ENCODE peak calls at places on chromosomes 7 and 10, in seven cellular contexts. One of them, this sample, is unnamed. For H3K36me3 and H3K4me1, the result is how much of the 10 kb centered on the place peaks cover.

GRCh38 chr7:17153571-17153970 is 144.9 kb upstream of the AHR start:
- DNase-seq in endodermal cell: no peak
- DNase-seq in body of pancreas: no peak
- DNase-seq in tibial artery: no peak
- DNase-seq in neural progenitor cell: no peak
- DNase-seq in heart left ventricle: no peak
- DNase-seq in prostate gland: no peak
- DNase-seq in this sample: no peak

GRCh38 chr10:1025684-1026083 is at the start of gene IDI2:
- DNase-seq in body of pancreas: no peak
- DNase-seq in heart left ventricle: no peak
- DNase-seq in prostate gland: no peak
- DNase-seq in neural progenitor cell: no peak
- DNase-seq in tibial artery: no peak
- DNase-seq in endodermal cell: no peak
- DNase-seq in this sample: no peak

GRCh38 chr10:109895095-109895818 is 28.1 kb downstream of the XPNPEP1 start:
- DNase-seq in tibial artery: peak
- DNase-seq in prostate gland: no peak
- DNase-seq in heart left ventricle: peak
- DNase-seq in endodermal cell: peak
- DNase-seq in body of pancreas: peak
- DNase-seq in neural progenitor cell: no peak
- DNase-seq in this sample: no peak

GRCh38 chr10:43905502-43906236 is 257.0 kb upstream of the ZNF32 start:
- DNase-seq in body of pancreas: no peak
- DNase-seq in prostate gland: no peak
- DNase-seq in heart left ventricle: peak
- DNase-seq in tibial artery: peak
- DNase-seq in endodermal cell: no peak
- DNase-seq in neural progenitor cell: no peak
- DNase-seq in this sample: no peak

GRCh38 chr7:33649476-33650441 is 255.6 kb upstream of the BMPER start:
- DNase-seq in neural progenitor cell: no peak
- DNase-seq in heart left ventricle: no peak
- DNase-seq in body of pancreas: no peak
- DNase-seq in tibial artery: no peak
- DNase-seq in prostate gland: no peak
- DNase-seq in endodermal cell: no peak
- DNase-seq in this sample: no peak

GRCh38 chr10:26543567-26544306 is 105.6 kb downstream of the APBB1IP start:
- DNase-seq in heart left ventricle: no peak
- DNase-seq in neural progenitor cell: no peak
- DNase-seq in tibial artery: no peak
- DNase-seq in endodermal cell: no peak
- DNase-seq in prostate gland: no peak
- DNase-seq in body of pancreas: no peak
- DNase-seq in this sample: no peak

GRCh38 chr10:51972733-51973346 is 273.4 kb upstream of the CSTF2T start:
- DNase-seq in tibial artery: no peak
- DNase-seq in endodermal cell: peak
- DNase-seq in prostate gland: no peak
- DNase-seq in heart left ventricle: peak
- DNase-seq in body of pancreas: no peak
- DNase-seq in neural progenitor cell: no peak
- DNase-seq in this sample: no peak

GRCh38 chr10:113978802-113979201 is 64.9 kb upstream of the ADRB1 start:
- DNase-seq in neural progenitor cell: no peak
- DNase-seq in heart left ventricle: peak
- DNase-seq in prostate gland: no peak
- DNase-seq in tibial artery: no peak
- DNase-seq in body of pancreas: no peak
- DNase-seq in endodermal cell: no peak
- DNase-seq in this sample: no peak

GRCh38 chr10:6173203-6173602 is 29.5 kb upstream of the PFKFB3 start:
- DNase-seq in body of pancreas: peak
- DNase-seq in heart left ventricle: no peak
- DNase-seq in neural progenitor cell: peak
- DNase-seq in prostate gland: no peak
- DNase-seq in tibial artery: no peak
- DNase-seq in endodermal cell: peak
- DNase-seq in this sample: peak

GRCh38 chr7:80136276-80137045 is 1.8 kb downstream of the GNAI1 start:
- DNase-seq in endodermal cell: no peak
- DNase-seq in neural progenitor cell: peak
- DNase-seq in prostate gland: no peak
- DNase-seq in tibial artery: no peak
- DNase-seq in heart left ventricle: no peak
- DNase-seq in body of pancreas: no peak
- DNase-seq in this sample: no peak

GRCh38 chr10:71253981-71254818 is 41.8 kb downstream of the UNC5B start:
- DNase-seq in body of pancreas: no peak
- DNase-seq in neural progenitor cell: peak
- DNase-seq in prostate gland: no peak
- DNase-seq in heart left ventricle: peak
- DNase-seq in tibial artery: no peak
- DNase-seq in endodermal cell: no peak
- DNase-seq in this sample: no peak

GRCh38 chr7:100266576-100267354 is 40.7 kb upstream of the SPDYE3 start:
- DNase-seq in tibial artery: no peak
- DNase-seq in prostate gland: no peak
- DNase-seq in heart left ventricle: no peak
- DNase-seq in body of pancreas: no peak
- DNase-seq in neural progenitor cell: no peak
- DNase-seq in endodermal cell: peak
- DNase-seq in this sample: no peak

GRCh38 chr7:374706-375490 is 84.9 kb downstream of the FOXL3 start:
- DNase-seq in body of pancreas: peak
- DNase-seq in tibial artery: no peak
- DNase-seq in neural progenitor cell: no peak
- DNase-seq in prostate gland: no peak
- DNase-seq in heart left ventricle: peak
- DNase-seq in endodermal cell: peak
- DNase-seq in this sample: peak

GRCh38 chr7:15620491-15621185 is 58.8 kb upstream of the AGMO start:
- DNase-seq in neural progenitor cell: no peak
- DNase-seq in tibial artery: no peak
- DNase-seq in prostate gland: no peak
- DNase-seq in body of pancreas: no peak
- DNase-seq in endodermal cell: no peak
- DNase-seq in heart left ventricle: no peak
- DNase-seq in this sample: no peak

GRCh38 chr7:41708621-41709358 is 5.9 kb upstream of the INHBA start:
- DNase-seq in tibial artery: no peak
- DNase-seq in body of pancreas: no peak
- DNase-seq in heart left ventricle: no peak
- DNase-seq in neural progenitor cell: no peak
- DNase-seq in prostate gland: no peak
- DNase-seq in endodermal cell: no peak
- DNase-seq in this sample: no peak

GRCh38 chr10:17062493-17063487 is 66.8 kb downstream of the CUBN start:
- DNase-seq in neural progenitor cell: peak
- DNase-seq in body of pancreas: peak
- DNase-seq in prostate gland: no peak
- DNase-seq in heart left ventricle: peak
- DNase-seq in tibial artery: peak
- DNase-seq in endodermal cell: peak
- DNase-seq in this sample: no peak

GRCh38 chr7:75993689-75994387 is 557 bp downstream of the TMEM120A start:
- DNase-seq in prostate gland: no peak
- DNase-seq in tibial artery: peak
- DNase-seq in heart left ventricle: peak
- DNase-seq in body of pancreas: peak
- DNase-seq in neural progenitor cell: peak
- DNase-seq in endodermal cell: peak
- DNase-seq in this sample: peak

GRCh38 chr7:155591055-155591750 is 44.8 kb upstream of the CNPY1 start:
- DNase-seq in neural progenitor cell: no peak
- DNase-seq in tibial artery: no peak
- DNase-seq in body of pancreas: no peak
- DNase-seq in heart left ventricle: no peak
- DNase-seq in prostate gland: no peak
- DNase-seq in endodermal cell: peak
- DNase-seq in this sample: no peak

GRCh38 chr10:10092581-10092980 is 925.1 kb upstream of the CELF2 start:
- DNase-seq in body of pancreas: no peak
- DNase-seq in prostate gland: no peak
- DNase-seq in neural progenitor cell: peak
- DNase-seq in endodermal cell: peak
- DNase-seq in heart left ventricle: peak
- DNase-seq in tibial artery: no peak
- DNase-seq in this sample: no peak

GRCh38 chr10:124598196-124598595 is 136.6 kb downstream of the LHPP start:
- DNase-seq in tibial artery: no peak
- DNase-seq in body of pancreas: no peak
- DNase-seq in heart left ventricle: peak
- DNase-seq in endodermal cell: no peak
- DNase-seq in prostate gland: no peak
- DNase-seq in neural progenitor cell: no peak
- DNase-seq in this sample: no peak

GRCh38 chr7:44114586-44115310 is 8.6 kb downstream of the POLD2 start:
- DNase-seq in neural progenitor cell: no peak
- DNase-seq in endodermal cell: no peak
- DNase-seq in prostate gland: no peak
- DNase-seq in heart left ventricle: peak
- DNase-seq in body of pancreas: peak
- DNase-seq in tibial artery: no peak
- DNase-seq in this sample: no peak
- H3K36me3 ChIP-seq in neural progenitor cell: under half
- H3K36me3 ChIP-seq in endodermal cell: under half
- H3K36me3 ChIP-seq in prostate gland: under half
- H3K36me3 ChIP-seq in heart left ventricle: half or more
- H3K36me3 ChIP-seq in body of pancreas: under half
- H3K36me3 ChIP-seq in tibial artery: half or more
- H3K36me3 ChIP-seq in this sample: under half

GRCh38 chr10:93437946-93438795 is 44.0 kb downstream of the MYOF start:
- DNase-seq in neural progenitor cell: peak
- DNase-seq in tibial artery: no peak
- DNase-seq in body of pancreas: no peak
- DNase-seq in prostate gland: no peak
- DNase-seq in endodermal cell: no peak
- DNase-seq in heart left ventricle: no peak
- DNase-seq in this sample: no peak

GRCh38 chr10:93437000-93437945 is 44.9 kb downstream of the MYOF start:
- DNase-seq in heart left ventricle: peak
- DNase-seq in prostate gland: peak
- DNase-seq in neural progenitor cell: peak
- DNase-seq in endodermal cell: peak
- DNase-seq in tibial artery: peak
- DNase-seq in body of pancreas: peak
- DNase-seq in this sample: no peak

GRCh38 chr10:93435061-93435491 is 47.1 kb downstream of the MYOF start:
- DNase-seq in endodermal cell: no peak
- DNase-seq in heart left ventricle: no peak
- DNase-seq in prostate gland: no peak
- DNase-seq in tibial artery: no peak
- DNase-seq in neural progenitor cell: no peak
- DNase-seq in body of pancreas: no peak
- DNase-seq in this sample: no peak

GRCh38 chr10:93436577-93436976 is 45.6 kb downstream of the MYOF start:
- DNase-seq in neural progenitor cell: no peak
- DNase-seq in endodermal cell: no peak
- DNase-seq in tibial artery: peak
- DNase-seq in prostate gland: no peak
- DNase-seq in heart left ventricle: peak
- DNase-seq in body of pancreas: no peak
- DNase-seq in this sample: no peak

DNA sequence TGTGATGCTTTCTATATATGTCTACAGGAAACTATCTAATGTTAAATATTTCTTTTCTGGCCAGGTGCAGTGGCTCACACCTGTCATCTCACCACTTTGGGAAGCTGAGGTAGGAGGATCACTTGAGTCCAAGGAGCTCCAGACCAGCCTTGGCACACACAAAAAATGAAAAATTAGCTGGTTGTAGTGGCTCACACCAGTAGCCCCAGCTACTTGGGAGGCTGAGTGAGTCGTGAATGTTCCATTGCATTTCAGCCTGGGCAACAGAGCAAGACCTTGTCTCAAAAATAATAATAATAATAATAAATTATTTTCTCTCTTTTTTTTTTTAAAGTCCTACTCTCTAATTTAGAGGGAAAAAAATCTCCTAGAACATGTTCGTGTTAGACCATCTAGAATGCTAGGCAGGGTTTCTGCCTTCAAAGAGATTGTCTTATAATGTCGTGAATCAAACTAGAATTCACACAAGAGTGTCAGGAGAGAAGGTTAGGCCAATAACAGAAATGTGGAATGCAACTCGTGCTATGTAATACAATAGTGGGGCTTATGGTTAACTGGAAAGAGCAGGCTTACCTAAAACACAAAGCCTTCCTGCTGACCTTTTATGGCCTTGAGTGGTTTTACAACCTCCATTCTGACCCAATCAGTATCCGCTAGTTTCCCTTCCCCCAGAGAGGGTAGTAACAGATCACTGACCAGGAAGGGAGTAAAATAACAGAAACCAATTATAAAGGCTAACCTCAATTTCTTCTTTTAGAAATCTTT is 46.3 kb downstream of the MYOF start:
- DNase-seq in prostate gland: no peak
- DNase-seq in endodermal cell: peak
- DNase-seq in neural progenitor cell: peak
- DNase-seq in tibial artery: no peak
- DNase-seq in body of pancreas: no peak
- DNase-seq in heart left ventricle: no peak
- DNase-seq in this sample: no peak
- H3K4me3 ChIP-seq in prostate gland: no peak
- H3K4me3 ChIP-seq in endodermal cell: no peak
- H3K4me3 ChIP-seq in neural progenitor cell: no peak
- H3K4me3 ChIP-seq in tibial artery: no peak
- H3K4me3 ChIP-seq in body of pancreas: no peak
- H3K4me3 ChIP-seq in heart left ventricle: no peak
- H3K4me3 ChIP-seq in this sample: no peak

GRCh38 chr10:119658274-119658673 is 7.1 kb downstream of the BAG3 start:
- DNase-seq in body of pancreas: peak
- DNase-seq in heart left ventricle: peak
- DNase-seq in endodermal cell: peak
- DNase-seq in tibial artery: peak
- DNase-seq in prostate gland: peak
- DNase-seq in neural progenitor cell: peak
- DNase-seq in this sample: no peak
- H3K4me1 ChIP-seq in body of pancreas: half or more
- H3K4me1 ChIP-seq in heart left ventricle: half or more
- H3K4me1 ChIP-seq in endodermal cell: half or more
- H3K4me1 ChIP-seq in tibial artery: half or more
- H3K4me1 ChIP-seq in prostate gland: under half
- H3K4me1 ChIP-seq in neural progenitor cell: under half
- H3K4me1 ChIP-seq in this sample: half or more

DNA sequence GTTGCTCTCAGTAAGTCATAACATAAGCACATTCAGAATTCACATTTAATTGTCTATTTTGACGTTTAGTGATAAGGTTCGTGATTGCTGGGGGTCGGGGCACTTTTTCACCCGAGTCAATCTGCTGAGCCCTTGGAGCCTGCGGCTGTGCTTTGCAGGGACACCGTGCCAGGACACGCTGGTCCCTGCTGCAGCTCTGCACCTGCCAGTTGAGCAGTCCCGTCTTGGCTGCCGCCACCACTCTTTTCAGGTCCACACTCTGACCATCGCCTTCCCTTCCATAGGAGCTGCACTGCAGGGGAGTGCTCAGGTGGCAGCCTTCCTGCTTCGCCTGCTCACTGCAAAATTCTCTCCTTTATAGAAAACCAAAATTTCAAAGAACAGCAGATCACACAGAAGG is 36.4 kb downstream of the CUL1 start:
- DNase-seq in prostate gland: no peak
- DNase-seq in tibial artery: no peak
- DNase-seq in heart left ventricle: peak
- DNase-seq in neural progenitor cell: no peak
- DNase-seq in body of pancreas: no peak
- DNase-seq in endodermal cell: no peak
- DNase-seq in this sample: no peak
- H3K36me3 ChIP-seq in prostate gland: under half
- H3K36me3 ChIP-seq in tibial artery: half or more
- H3K36me3 ChIP-seq in heart left ventricle: half or more
- H3K36me3 ChIP-seq in neural progenitor cell: under half
- H3K36me3 ChIP-seq in body of pancreas: under half
- H3K36me3 ChIP-seq in endodermal cell: under half
- H3K36me3 ChIP-seq in this sample: under half